ENCODE peak calls at places on chromosomes 4 and X, in nine cellular contexts. U is effector memory CD4-positive, alpha-beta T cell; K is astrocyte of the cerebellum; Q is stimulated activated CD4-positive, alpha-beta T cell treated with anti-CD3 and anti-CD28 coated beads, Interleukin-4, amount 100 ng/mL, for 48 hours; H is HuH-7; A is right lobe of liver; I is Karpas-422; P is NCI-H1694 treated with DMSO at 0.1 percent for 48 hours; E is omental fat pad. L is an unnamed sample.

GRCh38 chr4:179352221-179352620 is 1910.0 kb upstream of the AGA start:
- DNase-seq in U (no peak), K (no peak), Q (no peak), H (no peak), A (no peak), I (no peak), P (no peak), E (no peak), L (no peak)

GRCh38 chr4:51842167-51842553 is 793 bp upstream of the DCUN1D4 start:
- DNase-seq in U (no peak), K (no peak), Q (no peak), H (no peak), A (peak), I (no peak), P (no peak), E (no peak), L (no peak)

GRCh38 chrX:119690921-119691716 is 1.8 kb downstream of the SEPTIN6 start:
- DNase-seq in U (no peak), K (no peak), Q (peak), H (no peak), A (no peak), I (no peak), P (no peak), E (no peak), L (no peak)

GRCh38 chr4:152063301-152064235 is 302.8 kb upstream of the GATB start:
- DNase-seq in U (peak), K (no peak), Q (no peak), H (no peak), A (no peak), I (no peak), P (peak), E (no peak), L (peak)

GRCh38 chrX:130563476-130563875 is 161.7 kb downstream of the RBMX2 start:
- DNase-seq in U (no peak), K (no peak), Q (no peak), H (no peak), A (no peak), I (no peak), P (no peak), E (no peak), L (no peak)

GRCh38 chr4:148007303-148007702 is 275.4 kb downstream of the ARHGAP10 start:
- DNase-seq in U (no peak), K (peak), Q (no peak), H (no peak), A (no peak), I (no peak), P (no peak), E (no peak), L (no peak)

GRCh38 chrX:68820476-68821110 is 8.2 kb upstream of the EFNB1 start:
- DNase-seq in U (no peak), K (no peak), Q (no peak), H (no peak), A (no peak), I (no peak), P (no peak), E (no peak), L (no peak)

GRCh38 chr4:1579834-1580686 is 104.1 kb downstream of the FAM53A start:
- DNase-seq in U (peak), K (no peak), Q (peak), H (peak), A (peak), I (peak), P (no peak), E (no peak), L (peak)

GRCh38 chr4:189088783-189089182 is 851.9 kb upstream of the FRG1 start:
- DNase-seq in U (no peak), K (no peak), Q (no peak), H (no peak), A (no peak), I (no peak), P (no peak), E (no peak), L (no peak)

GRCh38 chr4:169314906-169315305 is 44.1 kb upstream of the SH3RF1 start:
- DNase-seq in U (no peak), K (peak), Q (no peak), H (peak), A (peak), I (no peak), P (peak), E (no peak), L (no peak)

GRCh38 chr4:188109157-188109755 is at the start of gene TRIML2:
- DNase-seq in U (no peak), K (no peak), Q (no peak), H (no peak), A (no peak), I (no peak), P (no peak), E (no peak), L (no peak)

GRCh38 chrX:110449312-110449711 is 90.7 kb downstream of the RTL9 start:
- DNase-seq in U (no peak), K (no peak), Q (no peak), H (no peak), A (peak), I (no peak), P (no peak), E (no peak), L (no peak)

L was measured in CD8-positive, alpha-beta memory T cell.